ENCODE peak calls at places on chromosomes 11 and 22, in four cellular contexts. J is GM12878, D is A549, Y is HepG2. E is an unnamed sample.

GRCh38 chr11:117232022-117232878 is at the start of the genes PCSK7 and RNF214:
- DNase-seq in J (peak), D (peak), Y (peak), E (peak)

GRCh38 chr11:109039611-109040010 is 374.7 kb downstream of the DDX10 start:
- DNase-seq in J (no peak), D (no peak), Y (no peak), E (no peak)

GRCh38 chr11:110297082-110297725 is 790 bp upstream of the RDX start:
- DNase-seq in J (no peak), D (no peak), Y (peak), E (no peak)

GRCh38 chr11:106233191-106233590 is 155.7 kb downstream of the AASDHPPT start:
- DNase-seq in J (no peak), D (no peak), Y (no peak), E (no peak)

GRCh38 chr22:45919504-45920286 is 57.3 kb downstream of the WNT7B start:
- DNase-seq in J (no peak), D (no peak), Y (no peak), E (no peak)

GRCh38 chr22:20656902-20657836 is 116.7 kb upstream of the SERPIND1 start:
- DNase-seq in J (no peak), D (no peak), Y (peak), E (no peak)

GRCh38 chr11:17004486-17005148 is 9.6 kb downstream of the PLEKHA7 start:
- DNase-seq in J (no peak), D (no peak), Y (no peak), E (no peak)

GRCh38 chr22:37518509-37519267 is 527 bp downstream of the CARD10 start:
- DNase-seq in J (no peak), D (no peak), Y (no peak), E (peak)

GRCh38 chr11:8258771-8259170 is 4.9 kb downstream of the LMO1 start:
- DNase-seq in J (no peak), D (no peak), Y (no peak), E (no peak)

GRCh38 chr11:12088047-12088481 is 22.3 kb upstream of the MICAL2 start:
- DNase-seq in J (no peak), D (no peak), Y (no peak), E (no peak)

GRCh38 chr11:88623536-88623935 is 286.0 kb upstream of the CTSC start:
- DNase-seq in J (no peak), D (no peak), Y (no peak), E (no peak)

GRCh38 chr11:72446929-72447753 is 12.8 kb upstream of the CLPB start:
- DNase-seq in J (no peak), D (peak), Y (peak), E (peak)

GRCh38 chr11:124633355-124633754 is 10.7 kb downstream of the TBRG1 start:
- DNase-seq in J (no peak), D (peak), Y (no peak), E (peak)

GRCh38 chr22:43847376-43848289 is 14.7 kb downstream of the SULT4A1 start:
- DNase-seq in J (no peak), D (no peak), Y (no peak), E (no peak)

GRCh38 chr22:37259540-37260029 is 15.5 kb upstream of the RAC2 start:
- DNase-seq in J (no peak), D (peak), Y (no peak), E (peak)

GRCh38 chr22:46070215-46070721 is 80.1 kb upstream of the PPARA start:
- DNase-seq in J (no peak), D (no peak), Y (peak), E (no peak)

GRCh38 chr11:125423247-125423849 is 72.7 kb downstream of the FEZ1 start:
- DNase-seq in J (no peak), D (peak), Y (peak), E (no peak)

GRCh38 chr22:24426859-24427499 is 420 bp upstream of the ADORA2A start:
- DNase-seq in J (no peak), D (no peak), Y (no peak), E (no peak)

GRCh38 chr22:41910050-41910598 is 4.8 kb downstream of the SHISA8 start:
- DNase-seq in J (no peak), D (no peak), Y (no peak), E (peak)

GRCh38 chr22:23190526-23190925 is 10.2 kb downstream of the BCR start:
- DNase-seq in J (no peak), D (no peak), Y (no peak), E (no peak)

GRCh38 chr11:102010776-102011500 is 36.3 kb upstream of the CFAP300 start:
- DNase-seq in J (no peak), D (peak), Y (peak), E (peak)

GRCh38 chr11:77149716-77150392 is 21.8 kb downstream of the MYO7A start:
- DNase-seq in J (no peak), D (no peak), Y (no peak), E (no peak)

GRCh38 chr11:12206529-12206928 is 96.1 kb downstream of the MICAL2 start:
- DNase-seq in J (no peak), D (no peak), Y (no peak), E (no peak)

GRCh38 chr11:114447892-114448291 is 8.6 kb downstream of the REXO2 start:
- DNase-seq in J (no peak), D (no peak), Y (no peak), E (no peak)

GRCh38 chr22:41654322-41654721 is 33.2 kb downstream of the XRCC6 start:
- DNase-seq in J (no peak), D (no peak), Y (peak), E (no peak)

GRCh38 chr22:17120711-17121234 is 387 bp downstream of the TMEM121B start:
- DNase-seq in J (no peak), D (no peak), Y (no peak), E (no peak)

GRCh38 chr11:11288972-11289616 is 64.0 kb downstream of the CSNK2A3 start:
- DNase-seq in J (no peak), D (no peak), Y (no peak), E (no peak)

GRCh38 chr22:38317995-38318715 is 922 bp upstream of the CSNK1E start:
- DNase-seq in J (no peak), D (peak), Y (peak), E (no peak)

GRCh38 chr11:12778506-12778905 is 104.3 kb downstream of the TEAD1 start:
- DNase-seq in J (no peak), D (no peak), Y (no peak), E (no peak)

GRCh38 chr11:16880184-16880583 is 134.0 kb downstream of the PLEKHA7 start:
- DNase-seq in J (no peak), D (no peak), Y (no peak), E (no peak)

GRCh38 chr11:61429346-61429690 is 457 bp downstream of the CPSF7 start:
- DNase-seq in J (no peak), D (peak), Y (peak), E (peak)

GRCh38 chr22:35837328-35837727 is 119.7 kb downstream of the APOL5 start:
- DNase-seq in J (no peak), D (no peak), Y (no peak), E (no peak)

GRCh38 chr11:94794287-94795168 is 26.4 kb downstream of the AMOTL1 start:
- DNase-seq in J (no peak), D (no peak), Y (no peak), E (peak)

GRCh38 chr22:41334215-41334614 is 32.9 kb downstream of the ZC3H7B start:
- DNase-seq in J (no peak), D (no peak), Y (no peak), E (no peak)

GRCh38 chr11:108035690-108036089 is 27.0 kb downstream of the CUL5 start:
- DNase-seq in J (no peak), D (no peak), Y (no peak), E (no peak)
- TF ChIP-seq PBX3 in J (no peak), D (no peak), Y (no peak), E (no peak)

GRCh38 chr11:128250482-128250881 is 336.9 kb downstream of the ETS1 start:
- DNase-seq in J (no peak), D (no peak), Y (no peak), E (no peak)

GRCh38 chr11:128246364-128247234 is 340.8 kb downstream of the ETS1 start:
- DNase-seq in J (no peak), D (no peak), Y (no peak), E (peak)

GRCh38 chr11:128247235-128247594 is 340.1 kb downstream of the ETS1 start:
- DNase-seq in J (no peak), D (no peak), Y (no peak), E (no peak)

GRCh38 chr11:128251140-128251539 is 336.2 kb downstream of the ETS1 start:
- DNase-seq in J (no peak), D (no peak), Y (no peak), E (no peak)
- TF ChIP-seq PBX3 in J (no peak), D (no peak), Y (no peak), E (no peak)

GRCh38 chr11:81840375-81840774 is 893.3 kb downstream of the FAM181B start:
- DNase-seq in J (no peak), D (no peak), Y (no peak), E (no peak)
- TF ChIP-seq PBX3 in J (no peak), D (no peak), Y (no peak), E (no peak)

DNA sequence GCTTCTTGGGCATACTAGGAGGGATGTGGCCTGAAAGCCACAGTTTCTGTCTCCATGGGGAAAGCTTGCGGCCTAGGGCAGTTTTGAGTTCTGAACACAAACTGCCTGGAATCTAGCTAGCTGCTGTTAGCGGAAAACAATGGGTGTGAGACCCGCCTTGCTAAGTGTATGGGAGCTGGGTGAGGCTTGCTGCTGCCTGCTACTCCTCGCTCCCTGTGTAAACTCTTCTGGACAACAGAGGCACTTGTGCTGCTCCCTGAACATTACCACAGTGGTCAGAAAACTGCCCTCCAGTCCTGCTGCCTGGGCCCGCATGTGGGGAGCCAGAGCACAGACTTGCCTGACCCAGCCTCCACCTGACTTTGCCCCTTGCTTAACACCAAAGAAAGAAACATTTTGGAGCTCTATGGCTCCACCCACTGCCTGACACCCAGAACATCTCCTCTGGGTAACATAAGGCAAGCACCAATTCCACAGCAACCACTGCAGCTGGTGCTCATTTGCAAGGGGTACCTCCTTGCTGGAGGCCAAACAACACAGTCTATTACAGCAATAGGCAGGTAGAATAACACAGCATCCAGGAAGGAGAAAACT is 766.3 kb upstream of the RAG2 start:
- DNase-seq in J (no peak), D (no peak), Y (no peak), E (no peak)
- TF ChIP-seq PBX3 in J (no peak), D (no peak), Y (no peak), E (no peak)

DNA sequence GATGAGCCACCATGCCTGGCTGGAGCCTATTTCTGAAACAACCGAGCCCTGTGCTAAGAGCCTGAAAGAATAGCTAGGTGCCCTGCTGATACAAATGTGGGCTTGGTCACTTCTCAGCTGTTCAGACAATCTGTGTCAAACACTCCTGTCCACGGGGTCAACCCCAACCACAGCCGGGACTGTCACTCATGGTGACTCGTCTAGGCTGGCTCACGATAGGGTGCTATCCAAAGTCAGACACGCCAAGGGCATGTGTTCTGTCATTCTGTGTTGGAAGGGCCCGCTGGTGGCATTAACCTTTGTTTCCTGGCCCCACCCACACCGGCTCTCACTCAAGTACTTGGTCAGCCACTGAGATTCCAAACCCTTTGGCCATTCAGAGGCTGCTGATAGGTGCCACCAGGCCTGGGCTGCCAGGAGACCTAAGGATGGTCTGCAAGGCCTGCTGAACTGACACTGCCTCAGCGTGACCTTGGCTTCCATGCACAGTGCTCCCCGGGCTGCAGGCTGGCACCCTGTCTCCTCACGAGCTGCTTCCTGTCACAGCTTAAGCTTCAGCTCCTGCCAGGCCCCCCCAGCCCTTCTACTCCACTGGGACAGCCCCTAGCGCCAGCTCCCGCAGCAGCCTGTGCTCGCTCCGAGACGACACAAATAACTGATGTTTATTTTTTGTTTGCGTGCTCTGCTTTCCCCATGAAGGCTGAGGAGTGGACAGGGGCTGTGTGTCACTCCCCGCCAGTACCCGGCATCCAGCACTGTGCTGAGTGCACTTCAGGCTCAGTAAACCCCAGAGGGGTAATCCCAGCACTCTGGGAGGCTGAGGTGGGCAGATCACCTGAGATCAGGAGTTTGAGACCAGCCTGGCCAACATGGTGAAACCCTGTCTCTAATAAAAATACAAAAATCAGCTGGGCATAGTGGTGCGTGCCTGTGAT is 14.3 kb upstream of the CDC42BPG start:
- DNase-seq in J (no peak), D (no peak), Y (no peak), E (no peak)
- TF ChIP-seq PBX3 in J (peak), D (no peak), Y (no peak), E (no peak)

DNA sequence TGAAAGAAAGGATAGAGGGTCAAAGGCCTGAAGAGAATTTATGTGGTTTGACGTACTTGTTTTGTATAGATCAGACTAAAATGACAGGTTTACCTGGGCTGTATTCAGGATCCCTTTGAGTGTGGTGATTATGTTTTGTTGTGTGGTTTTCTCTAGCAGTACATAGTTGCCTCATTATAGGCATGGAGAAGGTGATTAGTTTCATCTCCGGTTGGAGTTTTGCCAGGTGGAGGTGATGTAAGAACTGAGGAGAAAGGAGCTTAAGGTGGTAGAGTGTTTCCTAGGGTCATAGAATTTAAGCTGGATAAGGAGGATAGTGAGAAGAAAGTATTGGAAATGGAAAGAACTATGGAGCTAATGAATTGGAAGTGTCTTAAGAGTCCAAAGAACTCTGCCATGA is 229.0 kb downstream of the TMEM135 start:
- DNase-seq in J (no peak), D (no peak), Y (no peak), E (no peak)
- TF ChIP-seq PBX3 in J (no peak), D (no peak), Y (no peak), E (no peak)

GRCh38 chr11:58134151-58134550 is 8.8 kb upstream of the OR9I1 start:
- DNase-seq in J (no peak), D (no peak), Y (no peak), E (no peak)
- TF ChIP-seq PBX3 in J (no peak), D (no peak), Y (no peak), E (no peak)

GRCh38 chr11:118604566-118604965 is 2.8 kb upstream of the PHLDB1 start:
- DNase-seq in J (no peak), D (no peak), Y (no peak), E (no peak)
- TF ChIP-seq PBX3 in J (no peak), D (no peak), Y (no peak), E (no peak)